ENCODE peak calls at places on chromosomes 4 and X, in five cellular contexts. H is GM13976; P is pancreas; Z is H9; A is stimulated activated CD8-positive, alpha-beta memory T cell treated with anti-CD3 and anti-CD28 coated beads, Interleukin-15, amount 100 ng/mL, for 4 hours. O is an unnamed sample.

GRCh38 chrX:114581528-114582263 is 2.2 kb upstream of the HTR2C start:
- DNase-seq in H (no peak), Z (peak; percentile 78), P (no peak), A (no peak), O (no peak)

GRCh38 chr4:184120549-184121127 is 97.0 kb downstream of the ENPP6 start:
- DNase-seq in A (no peak), P (no peak), H (no peak), Z (no peak), O (no peak)

GRCh38 chrX:129840334-129840733 is 3.4 kb downstream of the ZDHHC9 start:
- DNase-seq in A (no peak), Z (no peak), H (no peak), P (no peak), O (no peak)

GRCh38 chr4:72991889-72992288 is 77.6 kb downstream of the COX18 start:
- DNase-seq in H (no peak), P (no peak), Z (no peak), A (no peak), O (no peak)

GRCh38 chr4:118076958-118077766 is 42.9 kb downstream of the NDST3 start:
- DNase-seq in Z (peak; percentile 69), A (no peak), P (no peak), H (peak; percentile 17), O (peak; percentile 6)

GRCh38 chr4:1276984-1277383 is 12.7 kb upstream of the MAEA start:
- DNase-seq in H (no peak), Z (no peak), A (no peak), P (no peak), O (no peak)

GRCh38 chr4:154205471-154205870 is 286.1 kb downstream of the DCHS2 start:
- DNase-seq in A (no peak), Z (no peak), H (no peak), P (no peak), O (no peak)

GRCh38 chr4:67658302-67658701 is 42.7 kb downstream of the UBA6 start:
- DNase-seq in P (no peak), Z (no peak), A (no peak), H (no peak), O (no peak)